ENCODE peak calls at places on chromosome 16, in four cellular contexts. R is PC-9, K is stomach, U is A549. W is an unnamed sample.

GRCh38 chr16:49930841-49931240 is 74.9 kb upstream of the ZNF423 start:
- DNase-seq in K (no peak), U (no peak), R (no peak), W (no peak)

GRCh38 chr16:15650019-15650697 is at the start of gene NDE1:
- DNase-seq in R (peak), K (peak), U (peak), W (peak)

GRCh38 chr16:68528686-68529379 is 10.3 kb upstream of the ZFP90 start:
- DNase-seq in K (peak), U (peak), R (peak), W (peak)

GRCh38 chr16:3317315-3317999 is 12.2 kb downstream of the ZNF75A start:
- DNase-seq in K (no peak), U (peak), R (no peak), W (no peak)

GRCh38 chr16:3961449-3961849 is 80.9 kb upstream of the CREBBP start:
- DNase-seq in U (peak), R (no peak), K (no peak), W (peak)

GRCh38 chr16:76292218-76292617 is 15.0 kb downstream of the CNTNAP4 start:
- DNase-seq in U (no peak), R (no peak), K (no peak), W (no peak)

GRCh38 chr16:30526137-30526822 is at the start of gene ZNF768:
- DNase-seq in K (no peak), R (peak), U (peak), W (peak)

GRCh38 chr16:4404247-4404966 is 12.0 kb downstream of the CORO7 start:
- DNase-seq in U (peak), R (no peak), K (peak), W (peak)

GRCh38 chr16:13099822-13100221 is 198.4 kb downstream of the SHISA9 start:
- DNase-seq in U (no peak), R (no peak), K (no peak), W (no peak)

GRCh38 chr16:4515611-4516233 is 22.9 kb downstream of the CDIP1 start:
- DNase-seq in R (no peak), U (no peak), K (no peak), W (no peak)

GRCh38 chr16:60203525-60204124 is 1469.5 kb upstream of the GOT2 start:
- DNase-seq in U (peak), K (no peak), R (no peak), W (no peak)

GRCh38 chr16:67562918-67563707 is 787 bp downstream of the CTCF start:
- DNase-seq in K (peak), R (no peak), U (peak), W (peak)

GRCh38 chr16:81494434-81494806 is 49.8 kb downstream of the CMIP start:
- DNase-seq in R (no peak), U (no peak), K (no peak), W (no peak)

GRCh38 chr16:68444058-68444657 is 4.2 kb downstream of the SMPD3 start:
- DNase-seq in R (no peak), U (no peak), K (peak), W (peak)

GRCh38 chr16:77683845-77684526 is 38.3 kb upstream of the NUDT7 start:
- DNase-seq in U (no peak), R (no peak), K (no peak), W (no peak)

GRCh38 chr16:81723098-81723723 is 55.9 kb upstream of the PLCG2 start:
- DNase-seq in U (peak), R (peak), K (no peak), W (peak)

GRCh38 chr16:79776243-79776884 is 175.8 kb upstream of the MAF start:
- DNase-seq in K (no peak), U (no peak), R (no peak), W (no peak)

GRCh38 chr16:66903544-66904427 is 14.9 kb downstream of the CDH16 start:
- DNase-seq in U (no peak), K (peak), R (no peak), W (no peak)

GRCh38 chr16:3274490-3274889 is 8.8 kb upstream of the ZNF263 start:
- DNase-seq in R (peak), K (no peak), U (no peak), W (no peak)

GRCh38 chr16:3912373-3912772 is 31.9 kb upstream of the CREBBP start:
- DNase-seq in U (no peak), K (no peak), R (no peak), W (no peak)

GRCh38 chr16:11314309-11314894 is 30.9 kb upstream of the RMI2 start:
- DNase-seq in U (no peak), R (no peak), K (no peak), W (no peak)

GRCh38 chr16:11318817-11319216 is 26.4 kb upstream of the RMI2 start:
- DNase-seq in U (no peak), K (no peak), R (no peak), W (no peak)

GRCh38 chr16:11313493-11314308 is 31.6 kb upstream of the RMI2 start:
- DNase-seq in U (no peak), R (no peak), K (no peak), W (no peak)

GRCh38 chr16:11315499-11315898 is 29.8 kb upstream of the RMI2 start:
- DNase-seq in U (peak), R (peak), K (no peak), W (no peak)

DNA sequence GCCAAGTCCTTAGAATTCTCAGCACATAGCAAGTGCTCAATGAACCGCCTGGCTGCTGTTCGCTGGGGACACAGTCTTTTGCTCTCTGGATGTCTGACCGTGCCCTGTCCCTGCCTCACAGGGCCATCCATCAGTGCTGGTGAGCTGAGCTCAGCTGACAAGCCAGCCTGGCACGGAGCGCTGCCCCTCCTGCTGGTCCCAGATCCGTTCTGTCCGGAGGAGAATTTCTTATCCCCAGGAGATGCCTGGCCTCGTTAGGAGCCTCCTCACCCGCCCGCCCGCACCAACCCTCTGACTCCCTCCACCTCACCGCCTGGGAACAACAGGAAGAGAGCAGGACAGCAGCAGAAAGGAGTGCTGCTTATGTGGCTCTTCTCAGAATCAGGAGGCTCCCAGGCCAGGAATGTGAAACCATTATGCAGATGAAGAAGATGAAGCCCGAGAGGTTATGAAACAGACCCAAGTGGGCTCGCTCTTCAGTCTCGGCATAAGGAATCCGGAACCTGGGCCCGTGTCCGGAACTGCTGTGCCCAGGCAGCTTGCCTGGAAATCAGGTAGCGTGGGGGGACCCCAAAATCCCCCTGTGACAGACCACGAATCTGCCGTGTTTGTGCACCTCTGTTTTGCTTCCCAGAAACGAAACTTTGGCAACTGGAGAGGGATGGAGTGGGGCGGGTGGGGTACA is 28.8 kb upstream of the RMI2 start:
- DNase-seq in U (no peak), K (no peak), R (no peak), W (no peak)
- TF ChIP-seq CTCF in U (no peak), K (no peak), R (no peak), W (no peak)

GRCh38 chr16:47851026-47851610 is 304.7 kb downstream of the ABCC12 start:
- DNase-seq in R (no peak), U (no peak), K (no peak), W (no peak)

GRCh38 chr16:47853635-47854034 is 302.2 kb downstream of the ABCC12 start:
- DNase-seq in R (no peak), U (no peak), K (no peak), W (no peak)

GRCh38 chr16:47852991-47853390 is 302.8 kb downstream of the ABCC12 start:
- DNase-seq in K (no peak), U (no peak), R (no peak), W (no peak)

GRCh38 chr16:47855431-47855830 is 300.4 kb downstream of the ABCC12 start:
- DNase-seq in R (no peak), K (no peak), U (no peak), W (no peak)

GRCh38 chr16:47854737-47855136 is 301.1 kb downstream of the ABCC12 start:
- DNase-seq in K (no peak), R (no peak), U (no peak), W (no peak)
- TF ChIP-seq CTCF in K (no peak), R (no peak), U (no peak), W (no peak)

DNA sequence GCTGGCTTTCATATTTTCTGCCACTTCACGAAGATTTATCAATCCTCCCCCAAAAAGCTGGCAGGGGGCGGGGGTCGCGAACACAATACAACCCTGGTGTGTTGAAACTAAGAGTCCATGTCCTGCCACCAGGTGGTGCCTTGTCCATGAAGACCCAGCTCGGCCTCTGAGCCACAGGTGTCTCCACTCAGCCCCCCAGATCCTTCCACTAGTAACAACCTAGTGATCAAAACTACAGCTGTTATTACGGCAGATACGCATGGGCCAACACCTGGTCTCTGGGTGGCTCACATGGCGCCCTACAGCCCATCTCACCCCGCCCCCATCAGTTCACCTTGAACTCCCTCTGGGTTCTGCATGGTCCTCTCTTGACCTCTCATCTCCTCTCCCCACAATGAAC is 27.7 kb downstream of the USP7 start:
- DNase-seq in K (no peak), R (no peak), U (peak), W (peak)
- TF ChIP-seq CTCF in K (no peak), R (no peak), U (no peak), W (no peak)

DNA sequence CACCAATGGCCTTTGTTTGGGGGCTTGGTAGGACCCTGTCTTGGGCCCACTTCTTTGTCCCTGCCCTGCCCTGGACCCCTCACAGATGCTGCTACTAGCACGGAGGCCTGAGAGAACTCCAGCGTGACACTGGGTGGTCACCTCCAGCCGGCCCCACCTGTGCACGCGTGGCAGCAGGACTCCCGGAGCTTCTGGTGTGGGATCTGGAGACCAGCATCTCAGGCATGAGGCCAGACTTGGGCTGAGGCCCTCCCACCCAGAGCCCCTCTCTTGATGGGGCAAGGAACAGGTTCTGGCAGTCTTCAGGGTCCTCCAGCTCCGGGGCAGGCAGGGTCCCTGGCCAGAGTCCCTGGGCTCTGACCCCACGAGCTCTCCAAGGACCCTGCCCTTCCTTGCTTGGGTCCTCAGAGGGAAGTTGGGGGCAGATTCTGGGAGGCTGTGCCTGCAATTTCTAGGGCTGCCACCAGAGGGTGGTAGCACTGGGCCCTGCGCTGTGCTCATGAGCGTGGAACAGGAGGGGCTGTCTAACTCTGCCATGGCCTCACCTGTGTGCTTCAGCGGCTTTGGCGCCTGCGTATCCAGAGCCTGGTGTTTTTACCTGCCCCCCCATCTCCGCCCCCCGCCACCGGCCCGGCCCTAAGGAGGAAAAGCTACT is 3.1 kb upstream of the BAIAP3 start:
- DNase-seq in K (no peak), U (peak), R (no peak), W (no peak)
- TF ChIP-seq CTCF in K (no peak), U (peak), R (peak), W (peak)

W was measured in Calu3.